ENCODE peak calls at places on chromosomes 6 and 20, in five cellular contexts. B is naive thymus-derived CD8-positive, alpha-beta T cell; T is foreskin keratinocyte; F is SHP77 treated with DMSO at 0.1 percent for 48 hours; S is AG09309. D is an unnamed sample.
A peak's percentile ranks its signal among the peaks of the same experiment; 100 is the strongest.

GRCh38 chr20:44692932-44693476 is 22.2 kb upstream of the CCN5 start:
- DNase-seq in F (no peak), B (no peak), S (peak; percentile 85), T (no peak), D (peak; percentile 92)

GRCh38 chr6:77416839-77417238 is 46.5 kb downstream of the HTR1B start:
- DNase-seq in S (no peak), T (no peak), B (no peak), F (no peak), D (no peak)

GRCh38 chr6:126335210-126335609 is 4.7 kb upstream of the CENPW start:
- DNase-seq in F (no peak), S (no peak), T (no peak), B (no peak), D (no peak)

GRCh38 chr6:122833229-122833556 is 44.1 kb downstream of the SMPDL3A start:
- DNase-seq in S (no peak), F (no peak), T (no peak), B (no peak), D (no peak)

GRCh38 chr6:56862415-56863175 is 92.3 kb upstream of the BEND6 start:
- DNase-seq in B (no peak), F (no peak), S (no peak), T (no peak), D (no peak)

GRCh38 chr6:33431880-33432541 is 12.1 kb downstream of the SYNGAP1 start:
- DNase-seq in B (no peak), T (no peak), F (no peak), S (no peak), D (no peak)

GRCh38 chr20:63454729-63455567 is 17.5 kb downstream of the KCNQ2 start:
- DNase-seq in F (no peak), S (no peak), B (no peak), T (no peak), D (no peak)

GRCh38 chr6:162533009-162533400 is 194.6 kb downstream of the PRKN start:
- DNase-seq in B (no peak), T (no peak), S (no peak), F (no peak), D (no peak)

GRCh38 chr6:150631283-150631981 is 31.7 kb downstream of the PLEKHG1 start:
- DNase-seq in S (no peak), B (no peak), T (no peak), F (no peak), D (no peak)

GRCh38 chr6:128676456-128676855 is 156.1 kb upstream of the PTPRK start:
- DNase-seq in S (no peak), F (no peak), B (no peak), T (no peak), D (no peak)

GRCh38 chr6:11766589-11767450 is 11.8 kb downstream of the ADTRP start:
- DNase-seq in T (peak; percentile 94), F (no peak), B (no peak), S (peak; percentile 96), D (peak; percentile 84)

GRCh38 chr6:53866231-53866630 is 71.4 kb downstream of the LRRC1 start:
- DNase-seq in B (no peak), S (no peak), F (no peak), T (no peak), D (no peak)

GRCh38 chr20:63830821-63831593 is at the start of gene ZBTB46:
- DNase-seq in F (no peak), T (no peak), B (no peak), S (no peak), D (peak; percentile 99)

GRCh38 chr6:33860706-33861474 is 57.1 kb upstream of the MLN start:
- DNase-seq in S (no peak), F (no peak), B (no peak), T (no peak), D (peak; percentile 59)

GRCh38 chr6:162887981-162888689 is 160.4 kb downstream of the PACRG start:
- DNase-seq in B (no peak), F (no peak), S (no peak), T (no peak), D (no peak)